ENCODE peak calls at places on chromosome 21, in eight cellular contexts. O is ovary, T is neuronal stem cell, V is small intestine, N is uterus, A is aorta, X is lower lobe of right lung, G is neural progenitor cell. Q is an unnamed sample.

GRCh38 chr21:38140192-38140905 is 116.4 kb upstream of the KCNJ15 start:
- DNase-seq in O (no peak), T (no peak), V (no peak), N (no peak), A (peak; percentile 78), X (peak; percentile 66), G (peak; percentile 11), Q (no peak)

GRCh38 chr21:46411236-46411635 is 47.5 kb upstream of the DIP2A start:
- DNase-seq in O (no peak), T (no peak), V (no peak), N (no peak), A (peak; percentile 55), X (peak; percentile 30), G (peak; percentile 16), Q (no peak)

GRCh38 chr21:45982256-45982757 is 737 bp downstream of the COL6A1 start:
- DNase-seq in O (no peak), T (no peak), V (no peak), N (peak; percentile 51), A (peak; percentile 84), X (peak; percentile 42), G (peak; percentile 54), Q (no peak)

GRCh38 chr21:44327603-44327974 is 11.6 kb downstream of the CFAP410 start:
- DNase-seq in O (no peak), T (no peak), V (no peak), N (no peak), A (no peak), X (no peak), G (no peak), Q (no peak)

GRCh38 chr21:44568261-44568660 is 5.3 kb upstream of the KRTAP10-4 start:
- DNase-seq in O (no peak), T (no peak), V (no peak), N (no peak), A (no peak), X (peak; percentile 35), G (no peak), Q (no peak)

GRCh38 chr21:45403825-45404725 is 890 bp upstream of the COL18A1 start:
- DNase-seq in O (peak; percentile 79), T (no peak), V (no peak), N (peak; percentile 82), A (peak; percentile 92), X (peak; percentile 47), G (peak; percentile 52), Q (peak; percentile 27)

GRCh38 chr21:17829472-17829871 is 10.3 kb upstream of the C21orf91 start:
- DNase-seq in O (no peak), T (no peak), V (no peak), N (no peak), A (no peak), X (no peak), G (no peak), Q (no peak)

GRCh38 chr21:38303300-38303699 is 46.5 kb downstream of the KCNJ15 start:
- DNase-seq in O (no peak), T (no peak), V (no peak), N (peak; percentile 59), A (peak; percentile 83), X (no peak), G (no peak), Q (no peak)

GRCh38 chr21:42439284-42440186 is 35.8 kb downstream of the UBASH3A start:
- DNase-seq in O (no peak), T (no peak), V (no peak), N (no peak), A (no peak), X (no peak), G (no peak), Q (no peak)

GRCh38 chr21:46039891-46040660 is 57.8 kb upstream of the COL6A2 start:
- DNase-seq in O (no peak), T (no peak), V (no peak), N (no peak), A (no peak), X (no peak), G (no peak), Q (no peak)

GRCh38 chr21:45192332-45192731 is 95.4 kb downstream of the POFUT2 start:
- DNase-seq in O (no peak), T (no peak), V (no peak), N (no peak), A (no peak), X (no peak), G (peak; percentile 33), Q (peak; percentile 7)

DNA sequence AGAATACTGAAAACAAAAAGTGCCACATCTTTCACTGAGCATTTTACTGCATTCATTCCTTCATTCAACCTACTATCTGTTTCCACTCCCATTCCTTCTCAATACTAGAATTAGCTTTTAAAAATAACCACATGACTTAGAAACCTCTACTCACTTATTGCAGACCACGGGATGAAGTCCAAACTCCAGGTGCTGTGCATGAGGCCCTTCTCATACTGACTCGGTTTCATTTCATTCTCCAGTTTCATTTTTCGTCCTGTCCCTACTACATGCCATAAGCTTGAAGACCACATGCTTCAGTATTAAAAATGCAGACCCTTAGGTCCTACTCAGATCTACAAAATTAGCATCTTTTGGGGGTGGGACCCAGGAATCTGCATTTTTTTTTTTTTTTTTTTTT is 2.3 kb upstream of the BACH1 start:
- DNase-seq in O (no peak), T (no peak), V (peak; percentile 62), N (no peak), A (no peak), X (no peak), G (no peak), Q (no peak)
- H3K4me3 ChIP-seq in O (no peak overlapping the region), T (no peak overlapping the region), V (no peak overlapping the region), N (no peak overlapping the region), A (no peak overlapping the region), X (no peak overlapping the region), G (no peak overlapping the region), Q (no peak overlapping the region)

DNA sequence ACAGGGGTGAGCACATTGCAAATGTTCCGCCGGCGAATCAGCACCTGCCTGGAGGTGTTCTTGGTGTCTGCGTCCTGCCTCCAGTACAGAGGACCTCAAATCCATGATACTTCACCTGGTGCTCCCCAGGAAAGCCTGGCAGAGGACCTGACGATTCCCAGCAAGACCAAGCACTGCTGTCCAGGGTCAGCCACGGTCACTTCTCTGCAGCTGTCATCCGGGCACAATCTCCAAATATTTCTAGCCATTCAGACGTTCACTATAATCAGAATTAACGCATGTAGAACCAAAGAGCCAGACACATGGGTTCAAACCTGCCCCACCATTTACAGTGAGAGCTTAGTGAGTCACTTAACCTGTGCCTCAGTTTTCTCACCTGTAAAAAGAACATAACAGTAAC is 74.5 kb downstream of the CLIC6 start:
- DNase-seq in O (no peak), T (no peak), V (no peak), N (no peak), A (no peak), X (no peak), G (no peak), Q (no peak)
- H3K27ac ChIP-seq in O (no peak overlapping the region), T (no peak overlapping the region), V (no peak overlapping the region), N (no peak overlapping the region), A (no peak overlapping the region), X (no peak overlapping the region), G (no peak overlapping the region), Q (no peak overlapping the region)

GRCh38 chr21:41066086-41066938 is 101.6 kb upstream of the BACE2 start:
- DNase-seq in O (no peak), T (no peak), V (no peak), N (no peak), A (no peak), X (no peak), G (no peak), Q (no peak)

GRCh38 chr21:41069305-41069642 is 98.7 kb upstream of the BACE2 start:
- DNase-seq in O (no peak), T (no peak), V (no peak), N (no peak), A (no peak), X (no peak), G (no peak), Q (no peak)

GRCh38 chr21:41071410-41071809 is 96.5 kb upstream of the BACE2 start:
- DNase-seq in O (no peak), T (no peak), V (no peak), N (no peak), A (no peak), X (no peak), G (peak; percentile 59), Q (peak; percentile 41)

GRCh38 chr21:41065539-41065938 is 102.4 kb upstream of the BACE2 start:
- DNase-seq in O (no peak), T (no peak), V (no peak), N (no peak), A (no peak), X (no peak), G (no peak), Q (no peak)

DNA sequence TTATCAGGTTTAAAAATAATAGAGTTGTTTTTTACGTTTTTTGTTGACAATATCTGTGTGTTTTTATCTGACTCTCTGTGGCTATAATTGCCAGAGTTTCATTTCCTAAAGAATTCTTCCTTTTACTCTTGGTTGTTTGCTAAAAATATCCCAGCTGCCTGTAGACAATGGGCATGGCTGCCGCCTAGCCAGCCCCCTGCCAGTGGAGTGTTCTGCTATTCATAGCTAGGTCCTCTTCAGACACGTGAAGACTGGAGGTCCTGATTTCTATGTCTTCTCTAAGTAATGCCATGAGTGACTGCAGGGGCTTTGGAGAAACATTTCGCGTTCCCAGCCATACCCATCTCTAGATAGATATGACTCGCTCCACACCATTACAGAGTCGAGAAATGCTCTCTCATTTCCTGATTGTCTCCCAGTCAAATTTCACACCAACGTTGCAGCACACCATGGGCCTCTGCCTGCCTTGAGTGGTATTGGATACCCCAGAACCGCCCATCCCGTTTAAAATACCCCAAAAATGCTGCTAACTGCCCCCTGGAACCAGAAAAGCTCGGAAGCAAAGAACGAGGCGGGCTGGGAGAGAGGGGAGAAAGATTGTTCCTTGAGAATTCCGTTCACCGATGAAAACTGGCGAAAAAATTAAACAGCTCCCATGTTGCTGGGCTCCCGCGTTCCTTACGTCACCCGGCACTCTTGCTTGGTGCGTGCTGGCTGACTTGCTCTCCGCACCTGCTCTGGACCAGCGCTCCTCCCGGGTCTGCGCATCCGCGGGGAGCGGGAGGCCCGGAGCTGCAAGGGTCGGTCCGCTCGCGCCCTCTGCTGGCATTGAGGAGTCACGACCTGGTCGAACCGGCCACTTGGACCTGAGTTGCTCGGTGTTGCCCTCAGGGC is 99.3 kb upstream of the BACE2 start:
- DNase-seq in O (peak; percentile 66), T (peak; percentile 79), V (peak; percentile 61), N (peak; percentile 42), A (peak; percentile 94), X (peak; percentile 84), G (peak; percentile 94), Q (peak; percentile 71)
- H3K4me3 ChIP-seq in O (no peak overlapping the region), T (peak overlapping the region; percentile 20), V (no peak overlapping the region), N (no peak overlapping the region), A (peak overlapping the region; percentile 11), X (peak overlapping the region; percentile 27), G (peak overlapping the region; percentile 38), Q (no peak overlapping the region)

GRCh38 chr21:36297555-36297937 is 22.5 kb upstream of the MORC3 start:
- DNase-seq in O (no peak), T (no peak), V (no peak), N (no peak), A (no peak), X (no peak), G (no peak), Q (no peak)

DNA sequence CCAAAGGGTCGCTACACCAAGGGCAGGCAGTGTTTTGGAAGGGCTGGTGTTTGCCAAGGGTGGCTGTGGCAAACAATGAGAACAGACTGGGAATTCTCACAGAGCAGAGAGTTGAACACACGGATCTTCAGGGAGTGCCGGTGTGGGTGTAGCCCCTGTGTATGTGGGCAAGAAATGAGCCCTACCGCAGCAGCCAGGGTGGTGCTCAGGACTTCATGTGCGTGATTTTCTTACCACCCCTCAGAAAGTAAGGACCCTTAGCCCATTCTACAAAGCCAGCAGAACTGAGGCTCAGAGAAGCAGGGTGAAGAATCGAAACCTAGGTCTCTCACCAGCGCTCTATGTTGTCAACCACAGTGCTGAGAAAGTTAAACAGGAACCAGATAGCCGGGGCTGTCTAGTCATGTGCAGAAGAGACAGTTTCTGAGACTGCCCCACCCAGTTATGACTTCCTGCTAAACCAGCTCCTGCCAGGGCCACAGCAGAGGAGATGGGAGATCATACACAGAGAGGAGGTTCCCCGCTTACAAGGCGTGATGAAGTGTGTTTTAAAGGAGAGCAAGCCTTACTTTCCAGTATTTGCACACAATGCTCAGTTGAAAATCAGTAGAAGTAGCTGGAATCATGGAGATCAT is 21.9 kb upstream of the MORC3 start:
- DNase-seq in O (no peak), T (no peak), V (peak; percentile 89), N (peak; percentile 23), A (peak; percentile 36), X (peak; percentile 62), G (no peak), Q (no peak)
- H3K27ac ChIP-seq in O (no peak overlapping the region), T (no peak overlapping the region), V (peak overlapping the region; percentile 87), N (no peak overlapping the region), A (no peak overlapping the region), X (peak overlapping the region; percentile 86), G (no peak overlapping the region), Q (no peak overlapping the region)

Q was measured in iPS DF 6.9.